ENCODE peak calls at places on chromosomes 4 and X, in six cellular contexts. A is naive thymus-derived CD4-positive, alpha-beta T cell; O is heart right ventricle; I is tibial artery; T is fibroblast of lung; X is lung. H is an unnamed sample.

GRCh38 chrX:101287402-101287801 is 3.7 kb downstream of the TAF7L start:
- DNase-seq in I (no peak), T (peak), O (peak), X (no peak), A (no peak), H (no peak)

GRCh38 chr4:13570916-13571315 is 26.6 kb upstream of the NKX3-2 start:
- DNase-seq in I (no peak), O (no peak), X (no peak), T (peak), A (no peak), H (no peak)

GRCh38 chr4:48970471-48970921 is 15.6 kb upstream of the CWH43 start:
- DNase-seq in A (no peak), O (no peak), I (no peak), T (peak), X (no peak), H (no peak)

GRCh38 chr4:186067757-186068385 is 1.1 kb upstream of the TLR3 start:
- DNase-seq in I (peak), A (no peak), T (peak), O (peak), X (peak), H (peak)

GRCh38 chr4:102625232-102625930 is 124.2 kb downstream of the NFKB1 start:
- DNase-seq in X (no peak), I (no peak), A (peak), T (peak), O (no peak), H (no peak)

GRCh38 chr4:3252831-3253641 is 4.1 kb downstream of the MSANTD1 start:
- DNase-seq in I (peak), X (no peak), A (no peak), T (no peak), O (no peak), H (no peak)

GRCh38 chr4:128322986-128323385 is 35.4 kb upstream of the PGRMC2 start:
- DNase-seq in A (no peak), I (no peak), X (no peak), O (no peak), T (no peak), H (no peak)

GRCh38 chr4:100462206-100462605 is 55.6 kb downstream of the EMCN start:
- DNase-seq in T (peak), A (no peak), X (no peak), I (no peak), O (no peak), H (no peak)

GRCh38 chrX:71541546-71542022 is 8.7 kb downstream of the OGT start:
- DNase-seq in T (peak), O (no peak), A (no peak), X (no peak), I (no peak), H (no peak)

GRCh38 chr4:104487105-104487504 is 7.6 kb downstream of the CXXC4 start:
- DNase-seq in X (no peak), I (no peak), A (no peak), O (no peak), T (no peak), H (no peak)

GRCh38 chrX:39477438-39478120 is 620.2 kb downstream of the BCOR start:
- DNase-seq in X (no peak), I (no peak), T (peak), A (no peak), O (peak), H (no peak)

GRCh38 chr4:48575964-48576363 is 85.9 kb downstream of the ZAR1 start:
- DNase-seq in A (no peak), I (no peak), O (no peak), X (no peak), T (peak), H (no peak)

GRCh38 chrX:13398073-13398823 is 78.4 kb upstream of the ATXN3L start:
- DNase-seq in T (peak), X (peak), O (peak), I (peak), A (peak), H (no peak)

GRCh38 chrX:155632424-155633100 is 19.8 kb upstream of the TMLHE start:
- DNase-seq in I (no peak), T (peak), X (no peak), A (no peak), O (no peak), H (no peak)

GRCh38 chrX:39953879-39954278 is 143.9 kb downstream of the BCOR start:
- DNase-seq in O (peak), I (peak), T (peak), X (peak), A (no peak), H (no peak)

GRCh38 chr4:23333556-23333945 is 556.3 kb downstream of the PPARGC1A start:
- DNase-seq in X (no peak), A (no peak), I (no peak), T (peak), O (no peak), H (no peak)

GRCh38 chrX:132671229-132671641 is 182.4 kb upstream of the MBNL3 start:
- DNase-seq in X (no peak), T (no peak), I (no peak), O (no peak), A (no peak), H (no peak)

GRCh38 chr4:69239777-69240176 is 25.2 kb upstream of the UGT2B11 start:
- DNase-seq in X (no peak), I (no peak), O (no peak), A (no peak), T (no peak), H (no peak)

GRCh38 chrX:137427061-137427778 is 138.7 kb upstream of the ZIC3 start:
- DNase-seq in A (no peak), I (no peak), O (no peak), X (no peak), T (no peak), H (no peak)

GRCh38 chr4:96677499-96677898 is 837.6 kb downstream of the PDHA2 start:
- DNase-seq in I (no peak), X (no peak), O (no peak), A (no peak), T (peak), H (no peak)

GRCh38 chr4:183960912-183961569 is 55.9 kb downstream of the STOX2 start:
- DNase-seq in T (no peak), A (no peak), I (no peak), O (peak), X (no peak), H (no peak)

GRCh38 chrX:151726751-151727150 is 7.8 kb upstream of the CNGA2 start:
- DNase-seq in I (no peak), O (no peak), T (no peak), X (no peak), A (no peak), H (no peak)

GRCh38 chr4:71456841-71457240 is 118.0 kb downstream of the SLC4A4 start:
- DNase-seq in O (peak), X (no peak), T (peak), A (no peak), I (no peak), H (no peak)

GRCh38 chrX:16436348-16437188 is 213.4 kb upstream of the S100G start:
- DNase-seq in I (peak), A (peak), O (peak), X (peak), T (peak), H (no peak)

GRCh38 chr4:156723951-156724668 is 247.5 kb downstream of the PDGFC start:
- DNase-seq in A (no peak), X (no peak), O (no peak), T (no peak), I (no peak), H (no peak)

GRCh38 chr4:692771-693554 is 4.0 kb upstream of the SLC49A3 start:
- DNase-seq in A (no peak), I (no peak), X (no peak), O (no peak), T (no peak), H (no peak)

GRCh38 chr4:184313710-184314659 is 96.3 kb upstream of the ENPP6 start:
- DNase-seq in A (no peak), I (no peak), X (no peak), O (no peak), T (no peak), H (no peak)

GRCh38 chr4:71709961-71710360 is 73.9 kb downstream of the GC start:
- DNase-seq in A (no peak), O (no peak), X (no peak), T (peak), I (no peak), H (no peak)

GRCh38 chrX:74535633-74536141 is 78.7 kb downstream of the RLIM start:
- DNase-seq in X (peak), I (peak), O (peak), T (peak), A (peak), H (no peak)

GRCh38 chrX:13128104-13128503 is 83.7 kb upstream of the FAM9C start:
- DNase-seq in A (no peak), X (no peak), O (no peak), T (peak), I (no peak), H (no peak)

GRCh38 chr4:145216532-145216931 is 36.1 kb upstream of the OTUD4 start:
- DNase-seq in T (peak), I (no peak), A (no peak), X (no peak), O (no peak), H (no peak)

GRCh38 chrX:130990723-130991122 is 67.4 kb upstream of the ARHGAP36 start:
- DNase-seq in T (no peak), I (no peak), X (no peak), O (no peak), A (no peak), H (no peak)

DNA sequence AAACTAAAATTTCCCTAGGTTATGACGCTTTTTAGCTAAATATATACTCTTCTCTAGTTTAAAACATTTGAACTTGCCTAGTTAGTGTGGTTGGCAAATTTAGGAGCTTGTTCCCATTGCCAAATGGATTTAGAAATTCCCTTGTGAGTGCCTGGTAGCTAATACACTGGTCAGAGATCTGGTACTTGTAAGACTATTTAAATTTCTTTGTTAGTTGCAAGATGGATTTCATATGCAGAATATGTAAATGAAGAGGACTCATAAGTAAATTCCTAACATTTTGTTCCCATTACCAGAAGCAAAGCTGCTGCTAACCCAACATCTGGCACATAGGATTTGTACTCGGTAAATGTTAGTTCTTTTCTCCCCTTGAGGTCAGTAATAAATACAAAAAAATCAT is 56.0 kb upstream of the PGK1 start:
- DNase-seq in A (no peak), O (no peak), I (no peak), X (no peak), T (no peak), H (no peak)
- H3K27ac ChIP-seq in A (no peak), O (no peak), I (no peak), X (no peak), T (no peak), H (no peak)

GRCh38 chr4:16896871-16897270 is 1.6 kb downstream of the LDB2 start:
- DNase-seq in T (peak), I (no peak), O (no peak), A (no peak), X (no peak), H (no peak)
- H3K27ac ChIP-seq in T (peak), I (no peak), O (peak), A (no peak), X (no peak), H (no peak)

GRCh38 chr4:88985088-88985779 is 71.8 kb downstream of the FAM13A start:
- DNase-seq in I (no peak), X (no peak), O (no peak), A (no peak), T (peak), H (no peak)

GRCh38 chr4:88981993-88982392 is 75.0 kb downstream of the FAM13A start:
- DNase-seq in A (no peak), I (no peak), X (no peak), T (no peak), O (no peak), H (no peak)

GRCh38 chr4:88982757-88983156 is 74.2 kb downstream of the FAM13A start:
- DNase-seq in O (no peak), A (no peak), T (no peak), X (no peak), I (no peak), H (no peak)

GRCh38 chr4:88979292-88979691 is 77.7 kb downstream of the FAM13A start:
- DNase-seq in T (peak), A (no peak), I (no peak), X (no peak), O (no peak), H (no peak)

DNA sequence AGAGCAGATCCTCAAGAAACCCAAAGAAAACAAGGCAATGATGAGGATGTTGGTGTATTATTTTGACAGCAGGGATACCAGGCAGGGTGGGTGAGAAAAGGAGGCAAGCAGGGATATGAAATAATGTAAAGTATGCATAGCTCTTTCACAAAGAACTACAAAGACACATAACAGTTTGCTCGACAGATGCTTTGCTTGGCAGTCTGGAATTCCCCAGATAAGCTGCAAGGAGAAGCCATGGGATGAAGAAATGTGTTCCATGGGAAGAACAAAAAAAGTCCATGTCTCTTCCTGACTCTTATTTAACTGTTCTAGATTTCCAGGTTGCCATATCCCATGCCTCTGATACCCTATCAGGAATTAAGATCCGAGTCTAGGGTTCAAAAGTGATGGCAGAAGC is 75.4 kb downstream of the FAM13A start:
- DNase-seq in X (no peak), O (no peak), A (no peak), T (no peak), I (no peak), H (no peak)
- H3K27ac ChIP-seq in X (no peak), O (no peak), A (no peak), T (no peak), I (no peak), H (no peak)

GRCh38 chr4:112708772-112709171 is 71.8 kb downstream of the LARP7 start:
- DNase-seq in X (no peak), T (no peak), O (no peak), A (no peak), I (no peak), H (no peak)
- H3K27ac ChIP-seq in X (no peak), T (no peak), O (no peak), A (no peak), I (no peak), H (no peak)

GRCh38 chr4:177161781-177162180 is 147.9 kb upstream of the NEIL3 start:
- DNase-seq in A (no peak), X (no peak), I (no peak), O (no peak), T (no peak), H (no peak)
- H3K27ac ChIP-seq in A (no peak), X (no peak), I (no peak), O (no peak), T (no peak), H (no peak)

GRCh38 chr4:40246938-40247337 is 50.1 kb downstream of the RHOH start:
- DNase-seq in O (no peak), A (no peak), I (no peak), T (no peak), X (no peak), H (no peak)
- H3K27ac ChIP-seq in O (no peak), A (peak), I (no peak), T (no peak), X (no peak), H (no peak)

GRCh38 chr4:2059726-2060577 is 825 bp downstream of the NAT8L start:
- DNase-seq in X (no peak), T (no peak), A (no peak), I (no peak), O (no peak), H (no peak)
- H3K27ac ChIP-seq in X (no peak), T (no peak), A (no peak), I (no peak), O (no peak), H (peak)

GRCh38 chr4:139808381-139809206 is 143.0 kb downstream of the MGST2 start:
- DNase-seq in I (no peak), T (no peak), O (no peak), A (no peak), X (no peak), H (no peak)
- H3K27ac ChIP-seq in I (no peak), T (no peak), O (peak), A (no peak), X (peak), H (no peak)

DNA sequence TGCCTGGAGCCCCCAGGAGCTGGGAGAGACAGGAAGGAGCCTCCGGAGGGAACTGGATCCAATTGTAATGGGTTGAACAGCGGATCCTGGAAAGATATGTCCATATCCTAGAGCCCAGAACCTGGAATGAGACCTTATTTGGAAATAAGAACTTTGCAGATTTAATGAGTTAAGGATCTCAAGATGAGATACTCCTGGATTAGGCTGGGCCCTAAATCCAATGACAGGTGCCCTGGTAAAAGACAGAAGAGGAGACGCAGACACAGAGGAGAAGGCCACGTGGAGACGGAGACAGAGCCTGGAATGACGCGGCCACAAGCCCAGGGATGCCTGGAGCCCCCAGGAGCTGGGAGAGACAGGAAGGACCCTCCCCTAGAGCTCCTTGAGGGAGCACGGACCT is 34.1 kb downstream of the P2RY8 start:
- DNase-seq in I (no peak), T (no peak), A (no peak), O (no peak), X (no peak), H (no peak)
- H3K27ac ChIP-seq in I (no peak), T (no peak), A (peak), O (peak), X (no peak), H (no peak)

GRCh38 chr4:7395635-7396034 is 39.1 kb downstream of the PSAPL1 start:
- DNase-seq in X (no peak), A (no peak), T (no peak), I (peak), O (no peak), H (no peak)

GRCh38 chr4:7397206-7398103 is 37.3 kb downstream of the PSAPL1 start:
- DNase-seq in T (no peak), X (no peak), O (no peak), A (peak), I (peak), H (no peak)

GRCh38 chr4:7398104-7398423 is 36.7 kb downstream of the PSAPL1 start:
- DNase-seq in I (peak), T (peak), A (peak), O (peak), X (peak), H (no peak)

GRCh38 chr4:7394681-7395451 is 39.9 kb downstream of the PSAPL1 start:
- DNase-seq in X (no peak), T (no peak), I (peak), O (no peak), A (no peak), H (no peak)

GRCh38 chr4:7396186-7396585 is 38.5 kb downstream of the PSAPL1 start:
- DNase-seq in O (no peak), A (no peak), T (no peak), I (no peak), X (no peak), H (no peak)
- H3K27ac ChIP-seq in O (no peak), A (no peak), T (no peak), I (no peak), X (no peak), H (no peak)

H was measured in caudate nucleus.